ENCODE peak calls at places on chromosomes 7 and 10, in eight cellular contexts. M is neural progenitor cell, H is fibroblast of lung, C is IMR-90, Q is HCT116, B is colonic mucosa, T is GM23248, Y is kidney. J is an unnamed sample.
A peak's percentile ranks its signal among the peaks of the same experiment; 100 is the strongest.

GRCh38 chr7:665751-666453 is 60.6 kb upstream of the DNAAF5 start:
- DNase-seq in M (peak; percentile 24), H (no peak), C (no peak), Q (no peak), B (no peak), T (peak; percentile 35), Y (no peak), J (no peak)

GRCh38 chr7:97770845-97771244 is 39.0 kb downstream of the TAC1 start:
- DNase-seq in M (no peak), H (no peak), C (no peak), Q (no peak), B (peak; percentile 42), T (peak; percentile 9), Y (no peak), J (peak; percentile 4)

GRCh38 chr7:139422126-139422525 is 61.3 kb downstream of the KLRG2 start:
- DNase-seq in M (no peak), H (peak; percentile 12), C (no peak), Q (no peak), B (no peak), T (no peak), Y (no peak), J (no peak)

GRCh38 chr7:134910214-134910890 is 76.0 kb upstream of the AGBL3 start:
- DNase-seq in M (no peak), H (no peak), C (no peak), Q (no peak), B (no peak), T (no peak), Y (no peak), J (no peak)

GRCh38 chr10:119079572-119080520 is 771 bp downstream of the EIF3A start:
- DNase-seq in M (peak; percentile 78), H (peak; percentile 75), C (peak; percentile 75), Q (peak; percentile 43), B (peak; percentile 75), T (peak; percentile 95), Y (peak; percentile 95), J (peak; percentile 78)

GRCh38 chr10:126459878-126460481 is 71.7 kb upstream of the ADAM12 start:
- DNase-seq in M (no peak), H (peak; percentile 95), C (peak; percentile 92), Q (peak; percentile 72), B (no peak), T (peak; percentile 96), Y (no peak), J (peak; percentile 84)

GRCh38 chr7:4814463-4814862 is 39.0 kb downstream of the AP5Z1 start:
- DNase-seq in M (no peak), H (no peak), C (no peak), Q (no peak), B (no peak), T (no peak), Y (no peak), J (no peak)

GRCh38 chr7:97013555-97013954 is 8.2 kb downstream of the DLX6 start:
- DNase-seq in M (no peak), H (no peak), C (no peak), Q (no peak), B (no peak), T (no peak), Y (no peak), J (no peak)

GRCh38 chr10:119449760-119450461 is 92.6 kb downstream of the RGS10 start:
- DNase-seq in M (no peak), H (peak; percentile 91), C (peak; percentile 59), Q (no peak), B (peak; percentile 31), T (peak; percentile 100), Y (peak; percentile 62), J (peak; percentile 39)

GRCh38 chr7:23530901-23531793 is 634 bp downstream of the TRA2A start:
- DNase-seq in M (peak; percentile 72), H (peak; percentile 73), C (peak; percentile 59), Q (no peak), B (peak; percentile 65), T (peak; percentile 86), Y (peak; percentile 87), J (peak; percentile 67)

GRCh38 chr7:82528577-82529305 is 85.2 kb upstream of the CACNA2D1 start:
- DNase-seq in M (no peak), H (no peak), C (peak; percentile 76), Q (no peak), B (no peak), T (no peak), Y (no peak), J (no peak)

GRCh38 chr7:66886152-66886551 is 34.9 kb upstream of the TMEM248 start:
- DNase-seq in M (no peak), H (no peak), C (no peak), Q (no peak), B (no peak), T (peak; percentile 22), Y (no peak), J (no peak)

GRCh38 chr7:133240302-133240701 is 12.6 kb upstream of the EXOC4 start:
- DNase-seq in M (no peak), H (no peak), C (no peak), Q (no peak), B (no peak), T (no peak), Y (no peak), J (no peak)

GRCh38 chr7:69962856-69963149 is 364.5 kb downstream of the AUTS2 start:
- DNase-seq in M (no peak), H (peak; percentile 14), C (no peak), Q (no peak), B (no peak), T (no peak), Y (no peak), J (no peak)

GRCh38 chr7:115676080-115676479 is 354.5 kb downstream of the TFEC start:
- DNase-seq in M (peak; percentile 40), H (peak; percentile 79), C (peak; percentile 66), Q (peak; percentile 42), B (no peak), T (peak; percentile 60), Y (no peak), J (peak; percentile 4)

GRCh38 chr10:25890995-25891394 is 43.0 kb upstream of the MYO3A start:
- DNase-seq in M (no peak), H (no peak), C (no peak), Q (no peak), B (no peak), T (no peak), Y (no peak), J (no peak)

GRCh38 chr10:122375761-122376160 is 1.3 kb downstream of the PLEKHA1 start:
- DNase-seq in M (no peak), H (no peak), C (no peak), Q (no peak), B (no peak), T (no peak), Y (no peak), J (no peak)
- H3K9ac ChIP-seq in M (no peak overlapping the region), H (peak overlapping the region; percentile 74), C (peak overlapping the region; percentile 75), Q (peak overlapping the region; percentile 76), B (peak overlapping the region; percentile 77), T (peak overlapping the region; percentile 82), Y (peak overlapping the region; percentile 91), J (peak overlapping the region; percentile 97)

GRCh38 chr7:46606771-46607170 is 685.7 kb upstream of the IGFBP3 start:
- DNase-seq in M (no peak), H (peak; percentile 36), C (no peak), Q (no peak), B (no peak), T (no peak), Y (no peak), J (no peak)
- H3K9ac ChIP-seq in M (no peak overlapping the region), H (no peak overlapping the region), C (no peak overlapping the region), Q (no peak overlapping the region), B (no peak overlapping the region), T (no peak overlapping the region), Y (no peak overlapping the region), J (no peak overlapping the region)

DNA sequence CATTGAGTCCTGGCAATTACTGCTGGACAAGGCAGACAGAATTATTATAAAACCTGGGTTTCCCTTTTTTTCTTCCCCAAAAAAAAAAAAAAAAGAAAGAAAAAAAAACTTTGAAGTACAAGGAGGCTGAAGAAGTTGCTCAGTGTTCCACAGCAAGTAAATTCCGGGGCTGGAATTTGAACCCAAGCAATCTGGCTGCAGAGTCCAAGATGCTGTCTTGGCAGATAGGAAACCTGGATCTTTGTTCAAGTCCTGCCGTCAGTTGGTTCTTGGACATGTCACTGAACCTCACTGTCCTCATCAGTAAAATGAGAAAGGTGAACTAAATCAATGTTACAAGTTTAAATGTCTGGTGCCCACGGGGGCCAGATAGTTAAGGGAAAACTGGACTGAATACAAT is 35.3 kb downstream of the ARID5B start:
- DNase-seq in M (no peak), H (no peak), C (no peak), Q (no peak), B (peak; percentile 34), T (no peak), Y (no peak), J (no peak)
- H3K9ac ChIP-seq in M (no peak overlapping the region), H (no peak overlapping the region), C (peak overlapping the region; percentile 28), Q (no peak overlapping the region), B (no peak overlapping the region), T (no peak overlapping the region), Y (no peak overlapping the region), J (no peak overlapping the region)

GRCh38 chr10:132446661-132447445 is 49.9 kb downstream of the PWWP2B start:
- DNase-seq in M (no peak), H (peak; percentile 40), C (peak; percentile 19), Q (peak; percentile 48), B (peak; percentile 92), T (peak; percentile 57), Y (peak; percentile 92), J (peak; percentile 64)

GRCh38 chr10:132445516-132446194 is 48.7 kb downstream of the PWWP2B start:
- DNase-seq in M (no peak), H (no peak), C (no peak), Q (no peak), B (no peak), T (no peak), Y (peak; percentile 74), J (no peak)

GRCh38 chr10:132444877-132445351 is 47.9 kb downstream of the PWWP2B start:
- DNase-seq in M (peak; percentile 70), H (no peak), C (no peak), Q (no peak), B (no peak), T (no peak), Y (peak; percentile 58), J (no peak)

GRCh38 chr10:132447446-132448247 is 50.6 kb downstream of the PWWP2B start:
- DNase-seq in M (peak; percentile 56), H (peak; percentile 71), C (peak; percentile 71), Q (no peak), B (peak; percentile 72), T (no peak), Y (peak; percentile 87), J (peak; percentile 97)

DNA sequence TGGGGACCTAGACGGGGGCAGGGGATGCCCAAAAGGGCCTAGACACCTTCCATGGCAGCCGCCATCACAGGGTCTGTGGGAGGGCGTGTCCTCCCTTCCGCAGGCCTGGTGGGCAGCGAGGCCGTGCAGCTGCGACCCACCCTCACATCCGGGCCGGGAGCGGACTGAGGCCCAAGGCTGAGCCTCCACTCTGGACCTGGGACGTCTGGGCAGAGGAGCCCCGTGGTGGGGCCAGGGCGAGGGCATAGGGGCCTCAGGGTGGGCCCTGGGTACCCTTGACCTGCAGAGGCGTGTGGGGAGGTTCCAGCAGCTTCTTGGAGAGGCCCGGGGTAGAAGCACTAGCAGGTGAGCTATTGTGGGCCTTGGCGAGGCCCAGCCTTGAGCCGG is 49.2 kb downstream of the PWWP2B start:
- DNase-seq in M (no peak), H (no peak), C (no peak), Q (no peak), B (no peak), T (no peak), Y (peak; percentile 80), J (no peak)
- H3K9ac ChIP-seq in M (no peak overlapping the region), H (no peak overlapping the region), C (no peak overlapping the region), Q (peak overlapping the region; percentile 85), B (peak overlapping the region; percentile 6), T (no peak overlapping the region), Y (no peak overlapping the region), J (no peak overlapping the region)

GRCh38 chr10:33334839-33335549 is 527 bp upstream of the NRP1 start:
- DNase-seq in M (peak; percentile 86), H (peak; percentile 97), C (peak; percentile 87), Q (peak; percentile 24), B (peak; percentile 71), T (peak; percentile 93), Y (peak; percentile 96), J (peak; percentile 88)
- H3K9ac ChIP-seq in M (no peak overlapping the region), H (peak overlapping the region; percentile 78), C (peak overlapping the region; percentile 70), Q (peak overlapping the region; percentile 31), B (peak overlapping the region; percentile 71), T (peak overlapping the region; percentile 90), Y (peak overlapping the region; percentile 17), J (peak overlapping the region; percentile 77)